ENCODE peak calls at places on chromosome 10, in nine cellular contexts. B, Q, K, T, O, M, I, R and S are unnamed samples.

GRCh38 chr10:60524541-60524940 is 134.9 kb upstream of the ANK3 start:
- DNase-seq in R (peak), B (no peak), T (peak), Q (peak), K (no peak), O (no peak), M (no peak), I (no peak), S (peak)

GRCh38 chr10:4241724-4242345 is 456.8 kb upstream of the KLF6 start:
- DNase-seq in I (no peak), T (peak), O (no peak), R (peak), K (no peak), Q (no peak), B (no peak), M (peak), S (peak)

GRCh38 chr10:110016037-110016436 is 8.3 kb downstream of the ADD3 start:
- DNase-seq in R (no peak), I (no peak), K (no peak), O (no peak), Q (no peak), T (no peak), B (no peak), M (no peak), S (peak)

GRCh38 chr10:103633846-103634245 is 140.3 kb downstream of the NEURL1 start:
- DNase-seq in O (no peak), R (no peak), B (no peak), K (no peak), Q (no peak), M (no peak), I (no peak), T (no peak), S (no peak)

GRCh38 chr10:110779489-110779888 is 92.2 kb upstream of the PDCD4 start:
- DNase-seq in O (no peak), Q (no peak), K (no peak), M (peak), I (no peak), R (no peak), T (no peak), B (no peak), S (no peak)

GRCh38 chr10:48416584-48417232 is 110.2 kb downstream of the MAPK8 start:
- DNase-seq in O (no peak), T (no peak), I (no peak), M (no peak), K (no peak), B (no peak), Q (no peak), R (no peak), S (no peak)

GRCh38 chr10:10418397-10418796 is 599.3 kb upstream of the CELF2 start:
- DNase-seq in Q (peak), I (no peak), O (no peak), B (no peak), T (no peak), R (no peak), K (no peak), M (no peak), S (no peak)

GRCh38 chr10:18606051-18606730 is 45.2 kb downstream of the NSUN6 start:
- DNase-seq in T (peak), R (no peak), M (no peak), Q (no peak), O (no peak), I (no peak), K (no peak), B (no peak), S (peak)

GRCh38 chr10:69505636-69506318 is 54.5 kb downstream of the TSPAN15 start:
- DNase-seq in K (no peak), T (no peak), O (no peak), I (no peak), Q (no peak), B (no peak), R (no peak), M (no peak), S (no peak)

GRCh38 chr10:74202356-74202755 is 51.3 kb downstream of the ADK start:
- DNase-seq in T (no peak), B (no peak), K (no peak), M (no peak), R (no peak), O (no peak), I (no peak), Q (no peak), S (peak)

GRCh38 chr10:34474060-34474376 is 341.1 kb downstream of the PARD3 start:
- DNase-seq in K (no peak), B (no peak), O (no peak), Q (no peak), R (no peak), M (no peak), I (no peak), T (peak), S (peak)

GRCh38 chr10:101562231-101562630 is 25.8 kb downstream of the POLL start:
- DNase-seq in I (no peak), Q (no peak), R (no peak), K (no peak), O (no peak), B (no peak), T (no peak), M (no peak), S (no peak)

GRCh38 chr10:26855186-26855585 is 5.6 kb downstream of the ABI1 start:
- DNase-seq in I (no peak), M (no peak), B (no peak), K (no peak), O (no peak), R (no peak), T (peak), Q (no peak), S (no peak)

GRCh38 chr10:68560916-68561691 is 967 bp downstream of the TET1 start:
- DNase-seq in B (no peak), I (no peak), T (peak), M (no peak), O (no peak), K (no peak), Q (peak), R (no peak), S (peak)

GRCh38 chr10:22712959-22713852 is 1.2 kb downstream of the PIP4K2A start:
- DNase-seq in O (no peak), T (peak), Q (peak), K (peak), B (no peak), R (no peak), I (no peak), M (peak), S (peak)